ENCODE peak calls at places on chromosome 19, in four cellular contexts. X is SK-N-SH, S is HCT116, Y is HepG2. N is an unnamed sample.

GRCh38 chr19:41548954-41549688 is 26.8 kb upstream of the CEACAM21 start:
- DNase-seq in Y (no peak), X (no peak), S (no peak), N (peak; percentile 48)

GRCh38 chr19:41263042-41263849 is 926 bp upstream of the HNRNPUL1 start:
- DNase-seq in S (no peak), Y (peak; percentile 35), X (peak; percentile 50), N (peak; percentile 48)

GRCh38 chr19:47663435-47663910 is 49.7 kb upstream of the EHD2 start:
- DNase-seq in X (no peak), S (no peak), Y (peak; percentile 14), N (no peak)

GRCh38 chr19:18807861-18808331 is 16.8 kb upstream of the COMP start:
- DNase-seq in X (no peak), Y (no peak), S (no peak), N (no peak)

GRCh38 chr19:19539738-19540703 is 2.0 kb downstream of the CILP2 start:
- DNase-seq in Y (no peak), X (peak; percentile 93), S (peak; percentile 80), N (peak; percentile 97)

GRCh38 chr19:11539495-11540365 is 1.1 kb downstream of the CNN1 start:
- DNase-seq in S (no peak), Y (no peak), X (peak; percentile 83), N (peak; percentile 89)

GRCh38 chr19:49555600-49556411 is 24.6 kb downstream of the NOSIP start:
- DNase-seq in S (peak; percentile 40), Y (no peak), X (peak; percentile 95), N (peak; percentile 94)

GRCh38 chr19:57106646-57107235 is 13.0 kb upstream of the USP29 start:
- DNase-seq in S (no peak), Y (no peak), X (peak; percentile 36), N (no peak)

GRCh38 chr19:48963371-48964204 is 1.5 kb upstream of the FTL start:
- DNase-seq in X (no peak), Y (peak; percentile 98), S (no peak), N (peak; percentile 82)

GRCh38 chr19:43337737-43338136 is 15.7 kb upstream of the CD177 start:
- DNase-seq in Y (no peak), S (no peak), X (no peak), N (no peak)

GRCh38 chr19:8526345-8527062 is 12.5 kb upstream of the ZNF414 start:
- DNase-seq in X (peak; percentile 95), Y (peak; percentile 87), S (peak; percentile 75), N (peak; percentile 92)

GRCh38 chr19:30367421-30367820 is 4.8 kb upstream of the ZNF536 start:
- DNase-seq in S (no peak), Y (no peak), X (no peak), N (no peak)

GRCh38 chr19:53521373-53522202 is 16.4 kb upstream of the ZNF331 start:
- DNase-seq in S (no peak), Y (no peak), X (peak; percentile 19), N (no peak)

GRCh38 chr19:497861-498590 is 1.7 kb downstream of the MADCAM1 start:
- DNase-seq in Y (no peak), S (no peak), X (peak; percentile 53), N (no peak)

GRCh38 chr19:47094557-47095517 is 18.7 kb downstream of the ZC3H4 start:
- DNase-seq in X (no peak), S (no peak), Y (peak; percentile 85), N (no peak)

GRCh38 chr19:32308436-32309077 is 36.9 kb upstream of the ZNF507 start:
- DNase-seq in X (no peak), Y (no peak), S (no peak), N (no peak)

GRCh38 chr19:30580673-30581072 is 208.5 kb downstream of the ZNF536 start:
- DNase-seq in X (no peak), Y (no peak), S (no peak), N (no peak)

GRCh38 chr19:10112037-10112751 is 701 bp downstream of the P2RY11 start:
- DNase-seq in Y (no peak), S (no peak), X (peak; percentile 28), N (no peak)

GRCh38 chr19:38975861-38976271 is 324 bp upstream of the FBXO17 start:
- DNase-seq in X (no peak), S (no peak), Y (peak; percentile 60), N (no peak)

GRCh38 chr19:916645-917322 is 349 bp upstream of the KISS1R start:
- DNase-seq in X (peak; percentile 71), S (no peak), Y (peak; percentile 56), N (peak; percentile 94)

GRCh38 chr19:40245506-40246128 is 19.1 kb upstream of the CCNP start:
- DNase-seq in X (no peak), Y (no peak), S (no peak), N (no peak)

GRCh38 chr19:19214892-19215291 is 3.1 kb downstream of the NCAN start:
- DNase-seq in X (no peak), Y (peak; percentile 30), S (no peak), N (peak; percentile 80)

GRCh38 chr19:13195678-13196077 is 45.5 kb downstream of the IER2 start:
- DNase-seq in X (no peak), S (no peak), Y (peak; percentile 80), N (peak; percentile 72)

GRCh38 chr19:55545443-55545842 is at the start of gene SBK3:
- DNase-seq in S (no peak), Y (no peak), X (no peak), N (no peak)

GRCh38 chr19:1296575-1297271 is 11.1 kb downstream of the EFNA2 start:
- DNase-seq in S (no peak), X (no peak), Y (no peak), N (no peak)

GRCh38 chr19:35336166-35336955 is 7.4 kb downstream of the CD22 start:
- DNase-seq in S (no peak), Y (no peak), X (no peak), N (no peak)

GRCh38 chr19:37932985-37933953 is 26.3 kb downstream of the SIPA1L3 start:
- DNase-seq in S (no peak), Y (peak; percentile 38), X (peak; percentile 35), N (no peak)
- TF ChIP-seq MAX in S (peak; percentile 49), Y (no peak), X (peak; percentile 22), N (no peak)

DNA sequence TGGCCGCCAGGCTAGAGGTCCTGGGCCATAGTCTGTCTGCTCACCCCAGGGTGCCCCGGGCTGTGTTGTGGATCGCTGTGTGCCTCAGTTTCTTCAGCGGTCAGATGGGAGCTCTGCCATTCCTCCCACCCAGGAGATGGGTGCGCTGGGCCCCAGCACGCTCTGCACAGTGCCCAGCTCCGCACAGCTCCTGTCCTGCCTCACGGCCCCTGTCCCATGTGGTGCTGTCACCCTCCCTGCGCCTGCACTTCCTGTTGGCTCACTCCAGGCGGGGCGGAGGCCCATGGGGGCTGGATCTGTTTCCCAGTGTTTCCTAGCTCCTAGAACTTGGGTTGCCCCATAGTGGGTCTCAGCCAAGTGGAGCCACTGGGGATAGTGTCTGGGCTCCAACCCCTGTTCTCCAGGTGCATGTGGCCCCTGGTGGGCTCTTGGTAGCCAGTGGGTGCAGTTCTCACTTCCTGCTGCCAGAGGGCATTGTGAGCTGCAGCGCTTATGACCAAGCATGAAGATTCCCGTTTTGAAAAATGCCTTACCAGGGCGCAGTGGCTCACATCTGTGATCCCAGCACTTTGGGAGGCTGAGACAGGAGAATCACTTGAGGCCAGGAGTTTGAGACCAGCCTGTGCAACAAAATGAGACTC is 69.8 kb downstream of the KDM4B start:
- DNase-seq in X (peak; percentile 72), S (no peak), Y (peak; percentile 17), N (peak; percentile 33)
- TF ChIP-seq ELF1 in X (no peak), S (no peak), Y (no peak), N (no peak)

GRCh38 chr19:15696654-15697194 is 23.8 kb downstream of the CYP4F12 start:
- DNase-seq in S (no peak), X (no peak), Y (no peak), N (no peak)

GRCh38 chr19:15702590-15702930 is 25.3 kb upstream of the OR10H2 start:
- DNase-seq in S (peak; percentile 16), Y (peak; percentile 83), X (peak; percentile 31), N (peak; percentile 63)

GRCh38 chr19:15701757-15702589 is 25.9 kb upstream of the OR10H2 start:
- DNase-seq in Y (peak; percentile 76), X (no peak), S (no peak), N (no peak)
- TF ChIP-seq MAX in Y (no peak), X (no peak), S (no peak), N (no peak)

GRCh38 chr19:33938821-33939220 is 142.2 kb downstream of the KCTD15 start:
- DNase-seq in Y (no peak), X (no peak), S (no peak), N (no peak)
- TF ChIP-seq ELF1 in Y (no peak), X (no peak), S (no peak), N (no peak)

GRCh38 chr19:14565298-14565679 is 6.6 kb downstream of the NDUFB7 start:
- DNase-seq in S (no peak), X (peak; percentile 15), Y (no peak), N (no peak)

GRCh38 chr19:14562660-14563589 is 8.9 kb downstream of the NDUFB7 start:
- DNase-seq in X (peak; percentile 22), Y (no peak), S (no peak), N (no peak)

GRCh38 chr19:14565765-14566711 is 5.8 kb downstream of the NDUFB7 start:
- DNase-seq in X (peak; percentile 23), Y (no peak), S (no peak), N (no peak)

GRCh38 chr19:14563590-14563926 is 8.3 kb downstream of the NDUFB7 start:
- DNase-seq in X (no peak), Y (no peak), S (no peak), N (no peak)

DNA sequence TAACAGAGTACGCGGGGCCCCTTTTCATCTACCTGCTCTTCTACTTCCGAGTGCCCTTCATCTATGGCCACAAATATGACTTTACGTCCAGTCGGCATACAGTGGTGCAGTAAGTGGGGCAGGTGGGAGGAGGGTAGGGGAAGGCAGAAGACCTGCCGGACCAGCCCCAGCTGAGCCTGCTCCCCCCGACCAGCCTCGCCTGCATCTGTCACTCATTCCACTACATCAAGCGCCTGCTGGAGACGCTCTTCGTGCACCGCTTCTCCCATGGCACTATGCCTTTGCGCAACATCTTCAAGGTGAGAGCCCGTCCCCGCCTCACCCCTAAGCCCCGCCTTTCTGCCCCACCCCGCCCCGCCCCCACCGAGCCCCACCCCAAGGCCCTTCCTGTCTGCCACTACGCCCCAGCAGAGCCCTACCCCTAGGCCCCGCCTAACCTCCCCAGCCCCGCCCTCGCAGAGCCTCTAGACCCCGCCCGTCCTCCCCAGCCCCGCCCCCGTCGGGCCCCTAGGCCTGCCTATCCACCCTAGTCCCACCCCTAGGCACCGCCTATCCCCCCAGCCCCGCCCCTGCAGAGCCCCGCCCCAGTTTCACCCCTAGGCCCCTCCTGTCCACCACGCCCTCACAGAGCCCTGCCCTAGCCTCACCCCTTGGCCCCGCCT is 7.7 kb downstream of the NDUFB7 start:
- DNase-seq in S (peak; percentile 68), X (peak; percentile 88), Y (no peak), N (peak; percentile 97)
- TF ChIP-seq MAX in S (no peak), X (no peak), Y (no peak), N (no peak)

GRCh38 chr19:45492627-45493470 is 4.0 kb downstream of the RTN2 start:
- DNase-seq in Y (peak; percentile 68), X (peak; percentile 28), S (peak; percentile 72), N (peak; percentile 84)
- TF ChIP-seq ELF1 in Y (no peak), X (no peak), S (no peak), N (peak; percentile 59)

DNA sequence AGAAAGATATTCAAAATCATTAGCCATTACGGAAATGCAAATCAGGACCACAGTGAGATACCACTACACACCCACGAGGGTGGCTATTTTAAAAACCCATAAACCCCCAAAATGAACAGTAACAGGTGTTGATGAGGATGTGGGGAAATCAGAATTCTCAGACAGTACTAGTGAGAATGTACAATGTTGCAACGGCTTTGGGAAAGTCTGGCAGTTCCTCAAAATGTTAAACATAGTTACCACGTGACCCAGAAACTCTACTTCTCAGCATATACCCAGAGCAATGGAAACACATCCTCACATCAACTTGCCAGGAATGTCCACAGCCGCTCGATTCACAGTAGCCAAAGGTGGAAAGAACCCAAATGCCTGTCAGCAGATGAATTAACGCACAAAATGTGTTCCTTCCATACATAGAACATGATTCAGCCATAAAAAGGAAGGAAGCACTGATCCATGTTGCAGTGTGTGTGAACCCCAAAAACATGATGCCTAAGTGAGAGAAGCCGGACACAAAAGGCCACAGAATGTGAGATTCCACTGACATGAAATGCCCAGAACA is 7.0 kb downstream of the PLVAP start:
- DNase-seq in X (no peak), S (no peak), Y (no peak), N (no peak)
- TF ChIP-seq MAX in X (no peak), S (no peak), Y (no peak), N (no peak)

N was measured in K562.